ENCODE peak calls at places on chromosomes 7 and 10, in seven cellular contexts. B is activated gamma-delta T cell treated with Interleukin-2 at 50 U/mL for 16 hours; V is T-helper 2 cell; T is NCI-H774; Z is A172; X is stimulated activated CD4-positive, alpha-beta T cell treated with anti-CD3 and anti-CD28 coated beads, Interleukin-15, amount 100 ng/mL, for 24 hours; E is aorta. W is an unnamed sample.
A peak's percentile ranks its signal among the peaks of the same experiment; 100 is the strongest.

GRCh38 chr10:116848032-116848911 is 1.0 kb upstream of the ENO4 start:
- DNase-seq in B (no peak), V (no peak), T (no peak), Z (peak; percentile 8), X (peak; percentile 37), E (no peak), W (no peak)

GRCh38 chr10:46546591-46547330 is 9.7 kb downstream of the GPRIN2 start:
- DNase-seq in B (peak; percentile 3), V (no peak), T (no peak), Z (no peak), X (peak; percentile 1), E (peak; percentile 45), W (no peak)

GRCh38 chr10:57142925-57143576 is 782.0 kb upstream of the ZWINT start:
- DNase-seq in B (no peak), V (no peak), T (no peak), Z (no peak), X (no peak), E (no peak), W (no peak)

GRCh38 chr7:64574481-64575159 is 11.7 kb upstream of the ZNF680 start:
- DNase-seq in B (no peak), V (no peak), T (peak; percentile 60), Z (no peak), X (no peak), E (peak; percentile 77), W (no peak)

GRCh38 chr10:69644658-69645295 is 14.7 kb downstream of the FAM241B start:
- DNase-seq in B (no peak), V (no peak), T (peak; percentile 5), Z (peak; percentile 52), X (peak; percentile 64), E (peak; percentile 72), W (no peak)

GRCh38 chr7:157550300-157551275 is 213.8 kb downstream of the DNAJB6 start:
- DNase-seq in B (no peak), V (no peak), T (no peak), Z (no peak), X (no peak), E (no peak), W (no peak)

GRCh38 chr10:60534791-60535389 is 145.2 kb upstream of the ANK3 start:
- DNase-seq in B (no peak), V (no peak), T (no peak), Z (no peak), X (no peak), E (no peak), W (no peak)

GRCh38 chr10:118662228-118663035 is 67.0 kb upstream of the PRLHR start:
- DNase-seq in B (no peak), V (no peak), T (no peak), Z (no peak), X (no peak), E (no peak), W (no peak)

GRCh38 chr10:35545878-35546631 is 59.1 kb upstream of the GJD4 start:
- DNase-seq in B (no peak), V (no peak), T (no peak), Z (peak; percentile 16), X (no peak), E (no peak), W (no peak)

GRCh38 chr7:105521027-105521730 is 892 bp downstream of the PUS7 start:
- DNase-seq in B (peak; percentile 16), V (peak; percentile 11), T (peak; percentile 23), Z (peak; percentile 50), X (peak; percentile 75), E (peak; percentile 79), W (peak; percentile 43)

GRCh38 chr10:132539894-132540293 is 2.3 kb downstream of the INPP5A start:
- DNase-seq in B (no peak), V (no peak), T (no peak), Z (peak; percentile 28), X (peak; percentile 55), E (peak; percentile 33), W (no peak)

GRCh38 chr7:17105701-17106100 is 192.8 kb upstream of the AHR start:
- DNase-seq in B (no peak), V (no peak), T (no peak), Z (no peak), X (no peak), E (no peak), W (no peak)

GRCh38 chr7:98168181-98168903 is 42.9 kb upstream of the BHLHA15 start:
- DNase-seq in B (peak; percentile 60), V (no peak), T (peak; percentile 67), Z (peak; percentile 58), X (peak; percentile 66), E (peak; percentile 61), W (no peak)

GRCh38 chr10:133210398-133211140 is 19.4 kb upstream of the UTF1 start:
- DNase-seq in B (no peak), V (no peak), T (no peak), Z (no peak), X (no peak), E (no peak), W (no peak)

GRCh38 chr7:39465055-39465929 is 100.9 kb upstream of the YAE1 start:
- DNase-seq in B (peak; percentile 12), V (no peak), T (peak; percentile 39), Z (peak; percentile 80), X (peak; percentile 56), E (peak; percentile 56), W (no peak)

GRCh38 chr7:93156884-93157283 is 8.7 kb upstream of the SAMD9L start:
- DNase-seq in B (no peak), V (no peak), T (no peak), Z (peak; percentile 46), X (no peak), E (no peak), W (no peak)

GRCh38 chr7:134691820-134692705 is 45.4 kb downstream of the BPGM start:
- DNase-seq in B (no peak), V (no peak), T (no peak), Z (peak; percentile 42), X (no peak), E (peak; percentile 56), W (no peak)

GRCh38 chr10:132036153-132036886 is 29.4 kb upstream of the JAKMIP3 start:
- DNase-seq in B (no peak), V (no peak), T (no peak), Z (no peak), X (peak; percentile 37), E (no peak), W (no peak)

GRCh38 chr7:137908106-137908505 is 61.3 kb upstream of the DGKI start:
- DNase-seq in B (no peak), V (no peak), T (no peak), Z (no peak), X (no peak), E (no peak), W (no peak)

GRCh38 chr10:90785782-90786181 is 72.1 kb downstream of the HTR7 start:
- DNase-seq in B (no peak), V (no peak), T (no peak), Z (no peak), X (no peak), E (no peak), W (no peak)

GRCh38 chr7:25407932-25408480 is 179.7 kb upstream of the NPVF start:
- DNase-seq in B (no peak), V (no peak), T (no peak), Z (no peak), X (no peak), E (no peak), W (peak; percentile 68)

GRCh38 chr7:118615686-118616085 is 391.2 kb downstream of the ANKRD7 start:
- DNase-seq in B (no peak), V (no peak), T (no peak), Z (no peak), X (no peak), E (no peak), W (no peak)

GRCh38 chr10:14254368-14254767 is 76.4 kb downstream of the FRMD4A start:
- DNase-seq in B (no peak), V (no peak), T (no peak), Z (peak; percentile 70), X (no peak), E (no peak), W (no peak)

GRCh38 chr7:98874942-98875341 is 3.4 kb upstream of the TRRAP start:
- DNase-seq in B (no peak), V (no peak), T (no peak), Z (no peak), X (no peak), E (no peak), W (no peak)

GRCh38 chr10:27390681-27391080 is 113.4 kb upstream of the RAB18 start:
- DNase-seq in B (no peak), V (no peak), T (no peak), Z (peak; percentile 44), X (no peak), E (no peak), W (no peak)

GRCh38 chr7:5143106-5143505 is 46.9 kb upstream of the WIPI2 start:
- DNase-seq in B (peak; percentile 41), V (peak; percentile 18), T (no peak), Z (no peak), X (peak; percentile 55), E (no peak), W (no peak)

GRCh38 chr10:35659456-35659855 is 17.4 kb upstream of the FZD8 start:
- DNase-seq in B (no peak), V (no peak), T (no peak), Z (no peak), X (no peak), E (no peak), W (no peak)

GRCh38 chr7:64183126-64183742 is 23.8 kb upstream of the ZNF735 start:
- DNase-seq in B (peak; percentile 31), V (no peak), T (peak; percentile 1), Z (no peak), X (peak; percentile 54), E (no peak), W (no peak)

GRCh38 chr10:29386347-29386999 is 97.6 kb downstream of the LYZL1 start:
- DNase-seq in B (no peak), V (no peak), T (peak; percentile 15), Z (peak; percentile 40), X (peak; percentile 16), E (no peak), W (no peak)

GRCh38 chr7:74083928-74084721 is 521 bp downstream of the LIMK1 start:
- DNase-seq in B (no peak), V (no peak), T (peak; percentile 43), Z (peak; percentile 80), X (peak; percentile 52), E (peak; percentile 66), W (no peak)

GRCh38 chr7:45028138-45028919 is 28.3 kb downstream of the CCM2 start:
- DNase-seq in B (no peak), V (no peak), T (no peak), Z (no peak), X (peak; percentile 40), E (no peak), W (no peak)

GRCh38 chr7:102073931-102074880 is 212.5 kb upstream of the SH2B2 start:
- DNase-seq in B (no peak), V (no peak), T (no peak), Z (no peak), X (no peak), E (no peak), W (no peak)

GRCh38 chr7:123472327-123472726 is 62.1 kb downstream of the IQUB start:
- DNase-seq in B (no peak), V (no peak), T (no peak), Z (no peak), X (no peak), E (no peak), W (no peak)

GRCh38 chr10:114869500-114869899 is 47.9 kb downstream of the FHIP2A start:
- DNase-seq in B (no peak), V (no peak), T (no peak), Z (peak; percentile 66), X (no peak), E (no peak), W (no peak)

GRCh38 chr10:43201545-43202131 is 63.4 kb downstream of the CSGALNACT2 start:
- DNase-seq in B (no peak), V (peak; percentile 7), T (no peak), Z (no peak), X (peak; percentile 1), E (peak; percentile 43), W (no peak)

GRCh38 chr7:148828965-148829364 is 55.1 kb downstream of the EZH2 start:
- DNase-seq in B (no peak), V (no peak), T (no peak), Z (no peak), X (no peak), E (no peak), W (no peak)

GRCh38 chr10:80273523-80274170 is 15.8 kb downstream of the MAT1A start:
- DNase-seq in B (no peak), V (no peak), T (no peak), Z (no peak), X (no peak), E (no peak), W (no peak)

GRCh38 chr7:106752345-106752744 is 91.4 kb upstream of the CCDC71L start:
- DNase-seq in B (no peak), V (no peak), T (no peak), Z (no peak), X (no peak), E (no peak), W (no peak)